ENCODE peak calls at places on chromosomes 6 and 20, in nine cellular contexts. E, U, N, P, F, J, A, W and D are unnamed samples.

GRCh38 chr20:23334111-23334510 is 16.5 kb upstream of the NXT1 start:
- DNase-seq in E (no peak), U (no peak), N (no peak), P (no peak), F (no peak), J (no peak), A (peak; percentile 45), W (no peak), D (no peak)

GRCh38 chr6:124373386-124373785 is 569.7 kb downstream of the NKAIN2 start:
- DNase-seq in E (no peak), U (no peak), N (no peak), P (no peak), F (no peak), J (no peak), A (no peak), W (no peak), D (no peak)

GRCh38 chr6:37625591-37626374 is 71.9 kb downstream of the MDGA1 start:
- DNase-seq in E (no peak), U (no peak), N (peak; percentile 40), P (no peak), F (no peak), J (no peak), A (no peak), W (no peak), D (no peak)

GRCh38 chr6:5089821-5090449 is 4.8 kb downstream of the PPP1R3G start:
- DNase-seq in E (no peak), U (no peak), N (no peak), P (no peak), F (no peak), J (no peak), A (no peak), W (no peak), D (no peak)

GRCh38 chr20:6665621-6666345 is 101.7 kb upstream of the BMP2 start:
- DNase-seq in E (no peak), U (peak; percentile 72), N (no peak), P (no peak), F (no peak), J (no peak), A (no peak), W (no peak), D (peak; percentile 38)

GRCh38 chr20:58558483-58559367 is 43.5 kb upstream of the APCDD1L start:
- DNase-seq in E (no peak), U (no peak), N (no peak), P (no peak), F (no peak), J (no peak), A (no peak), W (no peak), D (no peak)

GRCh38 chr6:20173833-20174796 is 38.2 kb downstream of the MBOAT1 start:
- DNase-seq in E (no peak), U (no peak), N (no peak), P (no peak), F (no peak), J (no peak), A (no peak), W (no peak), D (no peak)

GRCh38 chr6:169589293-169589692 is 112.5 kb downstream of the WDR27 start:
- DNase-seq in E (no peak), U (no peak), N (no peak), P (peak; percentile 44), F (no peak), J (no peak), A (peak; percentile 62), W (no peak), D (peak; percentile 19)

GRCh38 chr6:121732641-121733040 is 297.2 kb downstream of the GJA1 start:
- DNase-seq in E (no peak), U (no peak), N (no peak), P (no peak), F (no peak), J (no peak), A (no peak), W (no peak), D (no peak)

GRCh38 chr6:38997128-38997761 is 51.3 kb upstream of the GLP1R start:
- DNase-seq in E (peak; percentile 73), U (peak; percentile 13), N (no peak), P (no peak), F (no peak), J (no peak), A (peak; percentile 52), W (no peak), D (no peak)

GRCh38 chr6:27547157-27548075 is 74.5 kb upstream of the ZNF184 start:
- DNase-seq in E (no peak), U (peak; percentile 58), N (no peak), P (peak; percentile 83), F (no peak), J (no peak), A (peak; percentile 81), W (no peak), D (peak; percentile 76)

GRCh38 chr20:63087872-63088680 is 81.3 kb upstream of the BHLHE23 start:
- DNase-seq in E (peak; percentile 0), U (no peak), N (peak; percentile 17), P (no peak), F (no peak), J (no peak), A (no peak), W (no peak), D (no peak)

GRCh38 chr6:158939255-158940170 is 60.5 kb downstream of the RSPH3 start:
- DNase-seq in E (no peak), U (peak; percentile 8), N (no peak), P (no peak), F (no peak), J (no peak), A (no peak), W (no peak), D (no peak)

GRCh38 chr20:20237093-20237959 is 130.6 kb upstream of the INSM1 start:
- DNase-seq in E (peak; percentile 49), U (peak; percentile 40), N (no peak), P (peak; percentile 46), F (no peak), J (no peak), A (peak; percentile 59), W (no peak), D (no peak)

GRCh38 chr20:62688855-62689460 is 19.7 kb upstream of the NTSR1 start:
- DNase-seq in E (no peak), U (no peak), N (peak; percentile 43), P (peak; percentile 73), F (no peak), J (no peak), A (no peak), W (no peak), D (no peak)

GRCh38 chr6:109446541-109446940 is 6.0 kb downstream of the SMPD2 start:
- DNase-seq in E (no peak), U (no peak), N (no peak), P (no peak), F (no peak), J (no peak), A (no peak), W (no peak), D (no peak)

GRCh38 chr6:85826997-85827396 is 184.3 kb upstream of the SYNCRIP start:
- DNase-seq in E (no peak), U (no peak), N (no peak), P (no peak), F (no peak), J (no peak), A (no peak), W (no peak), D (no peak)

GRCh38 chr6:30394139-30394538 is 49.2 kb downstream of the RPP21 start:
- DNase-seq in E (peak; percentile 15), U (no peak), N (no peak), P (no peak), F (no peak), J (no peak), A (no peak), W (no peak), D (no peak)

GRCh38 chr20:2840138-2840966 is at the start of the genes PCED1A and VPS16:
- DNase-seq in E (peak; percentile 87), U (peak; percentile 87), N (peak; percentile 94), P (peak; percentile 75), F (peak; percentile 87), J (peak; percentile 73), A (peak; percentile 93), W (peak; percentile 86), D (peak; percentile 60)

GRCh38 chr6:87012035-87012434 is 74.7 kb downstream of the HTR1E start:
- DNase-seq in E (no peak), U (no peak), N (no peak), P (no peak), F (no peak), J (no peak), A (peak; percentile 7), W (no peak), D (no peak)

GRCh38 chr6:125046107-125046925 is 84.1 kb downstream of the RNF217 start:
- DNase-seq in E (no peak), U (peak; percentile 92), N (no peak), P (no peak), F (no peak), J (no peak), A (no peak), W (no peak), D (peak; percentile 16)

GRCh38 chr20:18256440-18257090 is 31.8 kb upstream of the ZNF133 start:
- DNase-seq in E (no peak), U (no peak), N (no peak), P (no peak), F (no peak), J (no peak), A (no peak), W (no peak), D (no peak)

GRCh38 chr6:33696538-33697518 is 14.7 kb downstream of the UQCC2 start:
- DNase-seq in E (peak; percentile 38), U (peak; percentile 73), N (peak; percentile 53), P (peak; percentile 94), F (no peak), J (no peak), A (peak; percentile 74), W (no peak), D (no peak)

GRCh38 chr20:51457281-51457932 is 85.1 kb downstream of the NFATC2 start:
- DNase-seq in E (peak; percentile 27), U (peak; percentile 82), N (peak; percentile 85), P (peak; percentile 89), F (no peak), J (no peak), A (peak; percentile 21), W (no peak), D (peak; percentile 93)

GRCh38 chr6:73652637-73653570 is 888 bp downstream of the SLC17A5 start:
- DNase-seq in E (peak; percentile 67), U (peak; percentile 67), N (peak; percentile 77), P (peak; percentile 45), F (no peak), J (peak; percentile 28), A (peak; percentile 88), W (peak; percentile 52), D (peak; percentile 37)

GRCh38 chr6:167093922-167094432 is 28.9 kb upstream of the CCR6 start:
- DNase-seq in E (no peak), U (no peak), N (no peak), P (no peak), F (no peak), J (no peak), A (peak; percentile 93), W (no peak), D (no peak)